ENCODE peak calls at places on chromosome 6, in seven cellular contexts. O is WTC11, Q is HEK293T, J is K562, F is H1, C is HepG2, S is GM12878. T is an unnamed sample.
A peak's percentile ranks its signal among the peaks of the same experiment; 100 is the strongest.

GRCh38 chr6:83097204-83097603 is 29.7 kb downstream of the DOP1A start:
- DNase-seq in O (no peak), J (no peak), F (no peak), S (no peak), C (no peak), Q (no peak), T (no peak)

GRCh38 chr6:17001188-17001587 is 100.7 kb upstream of the STMND1 start:
- DNase-seq in Q (no peak), J (no peak), F (no peak), C (no peak), S (no peak), O (no peak), T (no peak)

GRCh38 chr6:85344996-85345395 is 104.9 kb upstream of the NT5E start:
- DNase-seq in O (no peak), Q (no peak), C (no peak), F (no peak), J (no peak), S (no peak), T (no peak)

GRCh38 chr6:35218021-35218420 is 4.3 kb downstream of the SCUBE3 start:
- DNase-seq in C (no peak), F (no peak), J (no peak), Q (no peak), S (no peak), O (no peak), T (no peak)

GRCh38 chr6:149198265-149198664 is 119.2 kb upstream of the TAB2 start:
- DNase-seq in Q (no peak), C (no peak), S (no peak), J (no peak), F (no peak), O (no peak), T (no peak)

GRCh38 chr6:139983555-139984276 is 609.3 kb upstream of the CITED2 start:
- DNase-seq in Q (no peak), J (no peak), O (no peak), F (no peak), C (no peak), S (no peak), T (no peak)

GRCh38 chr6:166194885-166195860 is 27.5 kb upstream of the TBXT start:
- DNase-seq in J (no peak), Q (no peak), C (no peak), F (no peak), S (no peak), O (no peak), T (no peak)

GRCh38 chr6:33206864-33207568 is 1.3 kb upstream of the RING1 start:
- DNase-seq in O (no peak), F (no peak), C (no peak), S (no peak), Q (no peak), J (no peak), T (no peak)

GRCh38 chr6:156844089-156844488 is 66.9 kb downstream of the ARID1B start:
- DNase-seq in C (no peak), Q (no peak), O (no peak), F (no peak), S (no peak), J (no peak), T (no peak)

GRCh38 chr6:112218563-112218962 is 35.8 kb downstream of the LAMA4 start:
- DNase-seq in C (no peak), O (peak; percentile 13), Q (no peak), F (no peak), J (no peak), S (no peak), T (no peak)

GRCh38 chr6:47168176-47168575 is 126.0 kb upstream of the ADGRF1 start:
- DNase-seq in J (no peak), S (no peak), O (no peak), Q (peak; percentile 65), C (peak; percentile 52), F (no peak), T (peak; percentile 84)

GRCh38 chr6:30156262-30156599 is 4.8 kb downstream of the TRIM10 start:
- DNase-seq in Q (peak; percentile 35), J (peak; percentile 72), S (no peak), C (peak; percentile 49), O (no peak), F (no peak), T (peak; percentile 82)

GRCh38 chr6:170271771-170272314 is 19.0 kb downstream of the DLL1 start:
- DNase-seq in F (no peak), S (peak; percentile 91), J (no peak), C (no peak), Q (no peak), O (no peak), T (no peak)

GRCh38 chr6:17866876-17867444 is 120.5 kb downstream of the KIF13A start:
- DNase-seq in F (no peak), C (peak; percentile 47), Q (no peak), O (no peak), J (no peak), S (no peak), T (no peak)

GRCh38 chr6:38982470-38982869 is 66.1 kb upstream of the GLP1R start:
- DNase-seq in C (no peak), S (no peak), Q (no peak), F (no peak), J (no peak), O (no peak), T (no peak)

GRCh38 chr6:43798688-43799444 is 28.9 kb downstream of the VEGFA start:
- DNase-seq in J (peak; percentile 89), C (peak; percentile 83), Q (no peak), F (no peak), O (no peak), S (peak; percentile 34), T (peak; percentile 92)

DNA sequence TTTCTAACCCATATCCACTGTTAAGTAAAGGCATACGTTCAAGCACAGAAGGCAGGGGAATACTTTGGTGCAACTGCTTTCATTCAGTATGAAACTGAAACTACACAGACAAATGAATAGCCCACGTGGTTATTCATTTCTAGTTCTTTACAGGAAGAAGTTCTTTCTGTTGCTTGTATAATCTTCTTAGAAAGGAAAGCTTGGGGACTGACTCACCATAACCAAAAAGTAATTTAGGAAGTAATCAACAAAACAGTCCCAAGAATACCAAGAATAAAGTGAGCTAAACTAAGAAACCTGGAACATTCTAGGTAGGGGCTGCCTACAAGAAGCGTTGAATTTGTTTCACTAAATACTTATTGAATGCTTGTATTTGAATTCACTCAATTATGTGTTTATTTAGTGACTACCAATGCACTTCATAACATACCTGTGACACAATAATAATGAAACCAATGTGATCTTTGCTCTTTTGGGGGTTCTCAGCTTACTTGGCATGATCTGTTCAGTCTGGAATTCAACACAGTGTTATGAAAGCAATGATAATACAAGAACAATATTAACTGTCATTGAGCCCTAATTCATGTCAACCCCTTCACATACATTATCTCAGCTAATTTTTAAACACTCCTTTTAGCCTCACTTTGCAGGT is 25.1 kb upstream of the KIAA0408 start:
- DNase-seq in F (no peak), S (peak; percentile 39), J (no peak), O (no peak), Q (no peak), C (peak; percentile 73), T (no peak)
- TF ChIP-seq SP1 in F (no peak), S (no peak), J (no peak), O (no peak), Q (no peak), C (no peak), T (no peak)

GRCh38 chr6:73728548-73729205 is 32.7 kb downstream of the CD109 start:
- DNase-seq in F (no peak), C (no peak), S (peak; percentile 31), J (no peak), Q (no peak), O (no peak), T (no peak)
- TF ChIP-seq SP1 in F (no peak), C (no peak), S (no peak), J (no peak), Q (no peak), O (no peak), T (no peak)

GRCh38 chr6:150936021-150936555 is 70.6 kb downstream of the MTHFD1L start:
- DNase-seq in Q (no peak), J (no peak), O (no peak), S (no peak), C (no peak), F (no peak), T (no peak)

GRCh38 chr6:150937126-150937906 is 71.8 kb downstream of the MTHFD1L start:
- DNase-seq in S (no peak), J (no peak), F (no peak), O (no peak), C (no peak), Q (no peak), T (no peak)

GRCh38 chr6:150939399-150939798 is 73.9 kb downstream of the MTHFD1L start:
- DNase-seq in S (no peak), J (no peak), Q (no peak), O (no peak), F (no peak), C (no peak), T (no peak)

DNA sequence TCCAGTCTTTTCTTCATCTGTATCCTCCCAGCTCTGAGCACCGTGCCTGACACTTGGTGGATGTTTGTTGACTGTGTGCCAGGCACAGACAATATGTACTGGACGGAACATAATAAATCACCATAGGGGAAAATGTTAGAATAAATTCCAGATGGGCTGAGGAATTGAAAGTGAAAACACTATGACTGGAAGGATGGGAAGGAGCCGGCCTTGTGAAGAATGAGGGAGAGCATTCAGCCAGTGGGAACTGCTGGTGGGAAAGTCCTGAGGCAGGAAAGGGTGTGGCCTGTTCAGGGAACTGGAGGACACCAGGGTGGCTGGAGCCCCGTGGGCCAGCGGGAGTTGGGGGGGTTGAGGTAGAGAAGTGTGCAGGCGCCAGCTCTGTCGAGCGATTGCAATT is 75.4 kb downstream of the MTHFD1L start:
- DNase-seq in O (no peak), F (no peak), C (no peak), Q (no peak), S (no peak), J (no peak), T (no peak)
- TF ChIP-seq SP1 in O (no peak), F (no peak), C (no peak), Q (no peak), S (no peak), J (no peak), T (no peak)

GRCh38 chr6:131629656-131630055 is 1.6 kb upstream of the MED23 start:
- DNase-seq in S (no peak), J (peak; percentile 26), O (no peak), C (no peak), Q (no peak), F (no peak), T (no peak)
- TF ChIP-seq SP1 in S (no peak), J (no peak), O (no peak), C (no peak), Q (no peak), F (no peak), T (no peak)

GRCh38 chr6:154962751-154963150 is 32.4 kb upstream of the TIAM2 start:
- DNase-seq in F (no peak), Q (no peak), S (no peak), O (no peak), C (peak; percentile 40), J (no peak), T (no peak)
- TF ChIP-seq SP1 in F (no peak), Q (no peak), S (no peak), O (no peak), C (no peak), J (no peak), T (no peak)

DNA sequence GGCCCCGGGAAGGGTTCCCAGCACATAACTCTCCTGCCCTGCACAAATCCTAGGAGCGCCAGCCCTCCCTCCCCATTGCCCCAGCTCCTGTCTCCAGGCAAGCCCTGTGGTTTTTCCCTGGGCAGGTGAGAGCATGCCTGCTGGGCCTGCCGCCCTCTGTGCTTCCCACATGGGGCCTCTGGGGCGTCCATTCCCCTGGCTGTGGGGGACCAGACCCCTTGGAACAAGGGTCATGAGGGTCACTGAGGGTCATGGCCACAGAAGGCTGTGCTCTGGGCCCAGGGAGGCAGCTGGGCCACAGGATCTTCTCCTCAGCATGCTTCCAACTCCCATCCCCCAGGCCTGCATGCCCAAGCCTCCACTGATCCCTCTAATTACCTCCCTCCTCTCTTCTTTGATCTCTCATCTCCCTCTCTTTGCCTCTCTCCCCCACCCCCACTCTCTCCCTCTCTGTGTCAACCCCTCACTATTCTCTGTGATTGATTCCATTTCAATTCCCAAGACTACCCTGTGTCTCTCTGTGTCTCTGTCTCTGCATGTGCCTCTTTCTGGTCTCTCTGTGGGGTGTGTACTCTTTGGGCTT is 6.1 kb downstream of the MDFI start:
- DNase-seq in J (no peak), F (peak; percentile 55), O (no peak), Q (no peak), C (peak; percentile 43), S (no peak), T (no peak)
- TF ChIP-seq SP1 in J (no peak), F (no peak), O (no peak), Q (no peak), C (no peak), S (no peak), T (no peak)

T was measured in HCT116.